ENCODE peak calls at places on chromosomes 11 and 22, in six cellular contexts. L is aorta, S is esophagus squamous epithelium, V is tibial artery, R is psoas muscle, D is PC-3. F is an unnamed sample.
A peak's percentile ranks its signal among the peaks of the same experiment; 100 is the strongest.

GRCh38 chr22:35033635-35034296 is 32.2 kb upstream of the ISX start:
- DNase-seq in L (no peak), S (no peak), V (no peak), R (no peak), D (no peak), F (no peak)

GRCh38 chr11:114779189-114779588 is 100.9 kb downstream of the NXPE2 start:
- DNase-seq in L (no peak), S (no peak), V (no peak), R (no peak), D (no peak), F (no peak)

GRCh38 chr22:32985899-32986772 is 72.0 kb downstream of the SYN3 start:
- DNase-seq in L (peak; percentile 69), S (no peak), V (peak; percentile 81), R (peak; percentile 30), D (peak; percentile 23), F (peak; percentile 86)

GRCh38 chr11:98003606-98004371 is 1017.0 kb upstream of the CNTN5 start:
- DNase-seq in L (no peak), S (no peak), V (no peak), R (no peak), D (no peak), F (no peak)

GRCh38 chr11:123707606-123708205 is 33.8 kb downstream of the ZNF202 start:
- DNase-seq in L (no peak), S (no peak), V (no peak), R (peak; percentile 25), D (peak; percentile 89), F (peak; percentile 81)

GRCh38 chr11:78940500-78941225 is 366.0 kb upstream of the NARS2 start:
- DNase-seq in L (no peak), S (no peak), V (no peak), R (no peak), D (no peak), F (no peak)

GRCh38 chr22:49237703-49238102 is 590.0 kb downstream of the BRD1 start:
- DNase-seq in L (no peak), S (no peak), V (peak; percentile 42), R (no peak), D (no peak), F (no peak)

GRCh38 chr11:131154329-131154728 is 216.1 kb upstream of the NTM start:
- DNase-seq in L (no peak), S (no peak), V (no peak), R (no peak), D (no peak), F (peak; percentile 6)

GRCh38 chr11:71171576-71171975 is 80.8 kb downstream of the SHANK2 start:
- DNase-seq in L (no peak), S (no peak), V (no peak), R (no peak), D (no peak), F (no peak)

GRCh38 chr11:20005747-20006146 is 154.5 kb downstream of the DBX1 start:
- DNase-seq in L (no peak), S (no peak), V (no peak), R (no peak), D (no peak), F (no peak)

GRCh38 chr11:82750643-82751139 is 17.0 kb upstream of the FAM181B start:
- DNase-seq in L (no peak), S (no peak), V (no peak), R (no peak), D (no peak), F (no peak)

GRCh38 chr22:42994276-42994916 is 20.6 kb downstream of the PACSIN2 start:
- DNase-seq in L (no peak), S (no peak), V (no peak), R (no peak), D (no peak), F (no peak)

GRCh38 chr22:39666926-39667325 is 96.4 kb downstream of the CACNA1I start:
- DNase-seq in L (no peak), S (no peak), V (no peak), R (no peak), D (no peak), F (no peak)

GRCh38 chr11:19080579-19080993 is 20.1 kb upstream of the MRGPRX2 start:
- DNase-seq in L (no peak), S (no peak), V (no peak), R (peak; percentile 27), D (peak; percentile 95), F (peak; percentile 76)

GRCh38 chr11:118415739-118416068 is 14.3 kb downstream of the ATP5MG start:
- DNase-seq in L (peak; percentile 71), S (no peak), V (no peak), R (no peak), D (peak; percentile 97), F (peak; percentile 98)

GRCh38 chr11:124591430-124591829 is 19.8 kb upstream of the PANX3 start:
- DNase-seq in L (no peak), S (no peak), V (no peak), R (no peak), D (no peak), F (no peak)

GRCh38 chr11:16089481-16089880 is 266.9 kb downstream of the SOX6 start:
- DNase-seq in L (no peak), S (no peak), V (no peak), R (no peak), D (no peak), F (no peak)

GRCh38 chr11:110374921-110375320 is 54.8 kb upstream of the FDX1 start:
- DNase-seq in L (no peak), S (no peak), V (no peak), R (no peak), D (no peak), F (peak; percentile 23)

GRCh38 chr11:92967178-92967577 is 2.3 kb upstream of the MTNR1B start:
- DNase-seq in L (no peak), S (no peak), V (no peak), R (no peak), D (no peak), F (no peak)

GRCh38 chr11:17423533-17424310 is 35.3 kb upstream of the KCNJ11 start:
- DNase-seq in L (no peak), S (no peak), V (no peak), R (no peak), D (no peak), F (no peak)

GRCh38 chr11:45658292-45658991 is 7.0 kb downstream of the CHST1 start:
- DNase-seq in L (peak; percentile 85), S (no peak), V (peak; percentile 90), R (peak; percentile 75), D (no peak), F (peak; percentile 74)

GRCh38 chr11:19110290-19110689 is 6.7 kb upstream of the ZDHHC13 start:
- DNase-seq in L (no peak), S (no peak), V (no peak), R (peak; percentile 46), D (no peak), F (no peak)

GRCh38 chr22:42431401-42432019 is 693 bp downstream of the NFAM1 start:
- DNase-seq in L (no peak), S (no peak), V (no peak), R (no peak), D (no peak), F (no peak)

GRCh38 chr11:71144010-71144409 is 108.4 kb downstream of the SHANK2 start:
- DNase-seq in L (no peak), S (no peak), V (no peak), R (no peak), D (no peak), F (no peak)

GRCh38 chr22:36443198-36443770 is 38.2 kb downstream of the TXN2 start:
- DNase-seq in L (no peak), S (no peak), V (no peak), R (no peak), D (no peak), F (no peak)

GRCh38 chr22:36913431-36914382 is at the start of gene CSF2RB:
- DNase-seq in L (peak; percentile 86), S (no peak), V (peak; percentile 70), R (peak; percentile 38), D (no peak), F (no peak)

GRCh38 chr11:65355013-65355775 is 643 bp downstream of the TIGD3 start:
- DNase-seq in L (peak; percentile 70), S (no peak), V (no peak), R (no peak), D (peak; percentile 11), F (no peak)

GRCh38 chr11:83249972-83250593 is 36.1 kb downstream of the CCDC90B start:
- DNase-seq in L (no peak), S (no peak), V (no peak), R (no peak), D (peak; percentile 70), F (peak; percentile 69)

GRCh38 chr11:13836666-13837065 is 125.9 kb upstream of the SPON1 start:
- DNase-seq in L (no peak), S (no peak), V (no peak), R (no peak), D (peak; percentile 71), F (no peak)

GRCh38 chr11:111585371-111585770 is 16.9 kb upstream of the SIK2 start:
- DNase-seq in L (peak; percentile 61), S (no peak), V (no peak), R (no peak), D (peak; percentile 52), F (peak; percentile 73)

GRCh38 chr22:46653596-46653995 is 33.4 kb downstream of the GRAMD4 start:
- DNase-seq in L (no peak), S (no peak), V (no peak), R (no peak), D (no peak), F (no peak)

GRCh38 chr11:45109400-45109799 is 37.0 kb upstream of the PRDM11 start:
- DNase-seq in L (no peak), S (no peak), V (no peak), R (no peak), D (no peak), F (no peak)

GRCh38 chr11:90220391-90220790 is 2.5 kb downstream of the CHORDC1 start:
- DNase-seq in L (no peak), S (no peak), V (no peak), R (no peak), D (peak; percentile 76), F (peak; percentile 84)
- H3K4me3 ChIP-seq in L (no peak overlapping the region), S (no peak overlapping the region), V (no peak overlapping the region), R (peak overlapping the region; percentile 91), D (peak overlapping the region; percentile 95), F (peak overlapping the region; percentile 83)

GRCh38 chr11:2721163-2721935 is 21.6 kb upstream of the KCNQ1OT1 start:
- DNase-seq in L (no peak), S (no peak), V (no peak), R (no peak), D (no peak), F (no peak)
- H3K27me3 ChIP-seq in L (no peaks in the 10 kb centered on the region), S (no peaks in the 10 kb centered on the region), V (peaks cover 6% of the 10 kb centered on the region), R (no peaks in the 10 kb centered on the region), D (no peaks in the 10 kb centered on the region), F (peaks cover 10% of the 10 kb centered on the region)

GRCh38 chr22:27046603-27047002 is 389.2 kb downstream of the MIAT start:
- DNase-seq in L (no peak), S (no peak), V (no peak), R (no peak), D (no peak), F (no peak)
- H3K4me1 ChIP-seq in L (peaks cover 2% of the 10 kb centered on the region), S (peaks cover 15% of the 10 kb centered on the region), V (peaks cover 12% of the 10 kb centered on the region), R (no peaks in the 10 kb centered on the region), D (no peaks in the 10 kb centered on the region), F (peaks cover 11% of the 10 kb centered on the region)

DNA sequence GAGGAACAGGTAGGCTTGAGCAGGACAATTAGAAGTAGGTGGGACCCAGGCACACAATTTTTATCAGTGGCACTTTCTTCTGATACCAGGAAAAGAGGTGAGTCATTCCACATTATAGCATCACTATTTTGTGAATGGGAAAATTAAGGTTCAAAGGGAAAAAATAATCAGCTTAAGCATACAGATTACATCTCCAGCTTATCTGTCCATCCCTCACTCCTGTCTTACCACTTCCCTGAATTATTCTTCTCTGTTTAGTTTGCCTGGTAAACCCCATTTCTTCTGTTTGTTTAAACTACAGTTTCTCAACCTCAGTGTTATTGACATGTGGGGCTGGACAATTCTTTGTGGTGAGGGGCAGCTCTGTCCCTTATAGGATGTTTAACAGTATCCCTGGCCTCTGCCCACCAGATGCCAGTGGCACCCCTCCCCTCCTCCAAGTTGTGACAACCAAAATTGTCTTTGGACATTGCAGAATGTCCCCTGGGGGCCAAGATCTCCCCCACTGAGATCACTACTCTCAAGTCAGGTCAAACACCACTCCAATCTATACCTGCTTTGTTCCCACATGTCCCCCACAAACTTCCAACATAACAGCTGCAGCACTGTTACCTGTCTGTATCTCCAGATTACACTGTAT is 8.5 kb upstream of the XBP1 start:
- DNase-seq in L (no peak), S (no peak), V (no peak), R (no peak), D (no peak), F (no peak)
- H3K4me3 ChIP-seq in L (no peak overlapping the region), S (no peak overlapping the region), V (no peak overlapping the region), R (no peak overlapping the region), D (no peak overlapping the region), F (no peak overlapping the region)

F was measured in GM23248.